ENCODE peak calls at places on chromosomes 12 and 14, in nine cellular contexts. I, H, X, C, W, R, L, F and T are unnamed samples.

GRCh38 chr12:93058280-93058679 is 129.2 kb upstream of the EEA1 start:
- DNase-seq in I (no peak), H (no peak), X (no peak), C (no peak), W (no peak), R (no peak), L (no peak), F (no peak), T (no peak)

GRCh38 chr12:71607494-71608330 is 55.9 kb downstream of the ZFC3H1 start:
- DNase-seq in I (no peak), H (no peak), X (no peak), C (no peak), W (no peak), R (no peak), L (no peak), F (no peak), T (no peak)

GRCh38 chr12:63668028-63668799 is at the start of gene DPY19L2:
- DNase-seq in I (peak), H (peak), X (peak), C (peak), W (peak), R (peak), L (peak), F (peak), T (peak)

GRCh38 chr14:52583544-52583943 is 30.9 kb downstream of the GPR137C start:
- DNase-seq in I (no peak), H (no peak), X (peak), C (no peak), W (no peak), R (no peak), L (peak), F (peak), T (no peak)

GRCh38 chr12:102883204-102883799 is 33.7 kb downstream of the PAH start:
- DNase-seq in I (peak), H (no peak), X (peak), C (peak), W (peak), R (peak), L (peak), F (peak), T (peak)

GRCh38 chr12:76026643-76027063 is 4.9 kb downstream of the PHLDA1 start:
- DNase-seq in I (peak), H (no peak), X (peak), C (no peak), W (no peak), R (no peak), L (peak), F (peak), T (peak)

GRCh38 chr12:115227137-115227615 is 543.2 kb upstream of the TBX3 start:
- DNase-seq in I (peak), H (no peak), X (peak), C (no peak), W (peak), R (no peak), L (peak), F (peak), T (peak)

GRCh38 chr12:100959481-100959880 is 164.9 kb downstream of the ANO4 start:
- DNase-seq in I (no peak), H (no peak), X (peak), C (no peak), W (no peak), R (no peak), L (peak), F (peak), T (peak)

GRCh38 chr14:67447033-67447381 is 35.0 kb upstream of the PLEK2 start:
- DNase-seq in I (no peak), H (no peak), X (no peak), C (no peak), W (no peak), R (no peak), L (no peak), F (no peak), T (no peak)

GRCh38 chr14:63203618-63204406 is 431 bp upstream of the RHOJ start:
- DNase-seq in I (peak), H (peak), X (peak), C (peak), W (peak), R (peak), L (peak), F (peak), T (peak)

GRCh38 chr14:86646688-86647687 is 1117.0 kb downstream of the FLRT2 start:
- DNase-seq in I (peak), H (no peak), X (peak), C (no peak), W (no peak), R (no peak), L (peak), F (peak), T (no peak)

GRCh38 chr12:113456199-113456598 is 15.5 kb downstream of the LHX5 start:
- DNase-seq in I (no peak), H (no peak), X (no peak), C (no peak), W (no peak), R (no peak), L (no peak), F (no peak), T (no peak)

GRCh38 chr12:107131832-107132616 is 38.7 kb upstream of the CRY1 start:
- DNase-seq in I (peak), H (no peak), X (peak), C (peak), W (no peak), R (no peak), L (peak), F (peak), T (peak)

GRCh38 chr14:30410986-30411385 is 148.0 kb upstream of the G2E3 start:
- DNase-seq in I (no peak), H (no peak), X (no peak), C (no peak), W (no peak), R (no peak), L (no peak), F (no peak), T (no peak)

GRCh38 chr14:93033983-93034670 is 81.6 kb downstream of the ITPK1 start:
- DNase-seq in I (no peak), H (no peak), X (no peak), C (no peak), W (no peak), R (no peak), L (no peak), F (no peak), T (no peak)

GRCh38 chr12:112858776-112859175 is 48.0 kb upstream of the OAS1 start:
- DNase-seq in I (no peak), H (peak), X (no peak), C (no peak), W (no peak), R (no peak), L (no peak), F (no peak), T (no peak)

GRCh38 chr14:104140213-104140462 is 1.8 kb downstream of the KIF26A start:
- DNase-seq in I (no peak), H (no peak), X (no peak), C (no peak), W (peak), R (peak), L (no peak), F (no peak), T (no peak)

GRCh38 chr12:54749191-54749818 is 101.1 kb upstream of the DCD start:
- DNase-seq in I (peak), H (no peak), X (peak), C (peak), W (no peak), R (no peak), L (peak), F (peak), T (peak)

GRCh38 chr12:60209933-60210332 is 614.1 kb downstream of the SLC16A7 start:
- DNase-seq in I (no peak), H (no peak), X (no peak), C (no peak), W (no peak), R (no peak), L (no peak), F (no peak), T (no peak)

GRCh38 chr12:34287437-34287836 is 265.1 kb downstream of the ALG10 start:
- DNase-seq in I (no peak), H (no peak), X (no peak), C (no peak), W (no peak), R (no peak), L (no peak), F (no peak), T (no peak)

GRCh38 chr12:131378176-131378842 is 332.6 kb upstream of the SFSWAP start:
- DNase-seq in I (no peak), H (peak), X (no peak), C (no peak), W (no peak), R (no peak), L (no peak), F (no peak), T (no peak)

GRCh38 chr14:67618617-67619063 is 1.1 kb upstream of the ARG2 start:
- DNase-seq in I (peak), H (no peak), X (peak), C (no peak), W (no peak), R (no peak), L (peak), F (peak), T (peak)

GRCh38 chr12:65518771-65519170 is 240.3 kb downstream of the MSRB3 start:
- DNase-seq in I (no peak), H (no peak), X (no peak), C (no peak), W (no peak), R (no peak), L (no peak), F (peak), T (no peak)

GRCh38 chr12:85985996-85986395 is 111.9 kb downstream of the NTS start:
- DNase-seq in I (no peak), H (no peak), X (no peak), C (no peak), W (no peak), R (no peak), L (no peak), F (no peak), T (no peak)

GRCh38 chr12:128970941-128971340 is 117.7 kb downstream of the GLT1D1 start:
- DNase-seq in I (no peak), H (no peak), X (no peak), C (no peak), W (no peak), R (no peak), L (no peak), F (no peak), T (no peak)

GRCh38 chr12:128970110-128970509 is 116.8 kb downstream of the GLT1D1 start:
- DNase-seq in I (no peak), H (no peak), X (no peak), C (no peak), W (no peak), R (no peak), L (no peak), F (no peak), T (no peak)

GRCh38 chr12:128971802-128972201 is 118.5 kb downstream of the GLT1D1 start:
- DNase-seq in I (no peak), H (no peak), X (no peak), C (no peak), W (no peak), R (no peak), L (no peak), F (no peak), T (no peak)

GRCh38 chr12:128968668-128969067 is 115.4 kb downstream of the GLT1D1 start:
- DNase-seq in I (no peak), H (no peak), X (no peak), C (no peak), W (no peak), R (no peak), L (no peak), F (no peak), T (no peak)

GRCh38 chr12:128969480-128970055 is 116.3 kb downstream of the GLT1D1 start:
- DNase-seq in I (peak), H (no peak), X (no peak), C (peak), W (no peak), R (no peak), L (peak), F (no peak), T (peak)
- TF ChIP-seq CTCF in I (peak), H (no peak), X (no peak), C (peak), W (peak), R (no peak), L (no peak), F (no peak), T (peak)

GRCh38 chr14:21846227-21846885 is 172.7 kb upstream of the OR4E1 start:
- DNase-seq in I (peak), H (no peak), X (no peak), C (peak), W (no peak), R (peak), L (no peak), F (no peak), T (peak)
- TF ChIP-seq CTCF in I (peak), H (no peak), X (peak), C (peak), W (peak), R (peak), L (peak), F (peak), T (peak)

GRCh38 chr12:98572010-98572409 is 21.5 kb upstream of the SLC25A3 start:
- DNase-seq in I (peak), H (no peak), X (no peak), C (no peak), W (no peak), R (no peak), L (no peak), F (no peak), T (no peak)
- TF ChIP-seq CTCF in I (no peak), H (no peak), X (peak), C (peak), W (peak), R (no peak), L (peak), F (no peak), T (peak)

DNA sequence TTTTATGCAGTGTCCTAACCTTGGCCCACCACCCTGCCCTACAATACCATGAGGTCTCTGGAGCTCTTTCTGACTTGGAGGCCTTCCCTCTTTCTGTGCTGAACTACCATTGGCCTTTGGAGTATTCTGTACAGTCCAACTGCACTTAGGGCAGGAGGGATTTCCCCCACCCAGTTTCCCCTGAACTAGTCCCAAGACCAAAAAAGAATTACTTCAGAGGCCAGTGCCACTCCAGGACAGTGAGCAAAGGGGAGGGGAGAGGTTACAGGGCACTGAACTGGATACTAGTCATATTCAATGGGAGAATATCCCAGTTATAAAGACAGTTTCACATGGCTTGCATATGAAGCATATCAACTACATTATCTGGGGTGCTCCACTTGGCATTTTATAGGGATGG is 6.1 kb downstream of the SLCO1A2 start:
- DNase-seq in I (no peak), H (no peak), X (no peak), C (no peak), W (no peak), R (no peak), L (no peak), F (no peak), T (no peak)
- TF ChIP-seq CTCF in I (no peak), H (no peak), X (no peak), C (no peak), W (no peak), R (no peak), L (no peak), F (no peak), T (no peak)

DNA sequence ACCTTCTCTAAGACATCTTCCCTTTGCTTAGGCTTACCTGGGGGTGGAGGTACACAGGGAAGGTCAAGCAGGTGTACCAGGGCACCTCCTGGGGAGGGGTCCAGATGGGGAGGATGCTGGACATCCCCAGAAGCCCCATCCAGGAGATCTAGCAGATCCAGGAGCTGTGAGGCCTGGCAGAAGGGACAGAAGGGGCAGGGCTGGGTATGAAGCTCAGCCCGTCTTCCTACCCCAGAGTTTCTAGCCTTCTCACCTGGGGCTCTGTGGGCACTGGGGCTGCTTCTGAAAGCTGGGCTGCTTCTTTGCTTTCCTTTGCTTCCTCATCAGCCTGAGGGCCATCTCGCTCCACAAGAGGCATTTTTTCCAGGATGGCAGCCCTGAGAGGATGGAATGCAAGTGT is 5.2 kb downstream of the THTPA start:
- DNase-seq in I (no peak), H (no peak), X (no peak), C (no peak), W (no peak), R (no peak), L (no peak), F (no peak), T (no peak)
- TF ChIP-seq CTCF in I (no peak), H (no peak), X (no peak), C (no peak), W (no peak), R (no peak), L (no peak), F (no peak), T (no peak)

DNA sequence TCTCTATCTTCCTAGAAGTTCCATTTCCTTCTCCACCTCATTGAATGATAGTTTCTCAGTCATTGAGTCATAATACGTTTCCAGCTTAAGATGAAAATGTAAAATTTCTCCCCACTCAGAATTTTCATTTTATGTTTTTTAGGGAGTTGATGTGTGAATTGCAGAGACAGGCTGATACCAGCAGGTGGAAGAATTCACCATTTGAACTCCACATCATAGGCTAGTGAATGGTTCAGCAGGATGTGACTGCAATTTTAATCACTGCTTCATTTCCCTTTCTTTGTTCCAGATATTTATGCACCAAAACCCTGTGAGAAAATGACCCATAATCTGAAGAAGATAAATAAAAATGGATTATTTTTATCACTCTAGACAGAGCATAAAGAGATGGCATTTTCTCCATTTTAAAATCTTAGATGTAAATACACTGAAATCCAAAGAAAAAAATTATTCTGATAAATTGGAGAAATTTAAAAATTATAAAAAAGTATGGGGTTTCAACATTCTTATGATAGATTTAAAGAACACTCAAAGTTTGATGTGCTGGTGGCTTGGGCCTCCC is 10.6 kb upstream of the PYGL start:
- DNase-seq in I (peak), H (no peak), X (peak), C (no peak), W (no peak), R (no peak), L (peak), F (peak), T (peak)
- TF ChIP-seq CTCF in I (peak), H (no peak), X (peak), C (peak), W (peak), R (no peak), L (peak), F (peak), T (peak)

GRCh38 chr14:98953544-98954346 is 318.3 kb downstream of the BCL11B start:
- DNase-seq in I (peak), H (no peak), X (peak), C (no peak), W (no peak), R (no peak), L (peak), F (peak), T (no peak)

GRCh38 chr14:98951521-98952152 is 320.4 kb downstream of the BCL11B start:
- DNase-seq in I (no peak), H (no peak), X (no peak), C (no peak), W (no peak), R (no peak), L (no peak), F (no peak), T (no peak)

GRCh38 chr14:98951031-98951430 is 321.0 kb downstream of the BCL11B start:
- DNase-seq in I (no peak), H (peak), X (no peak), C (no peak), W (no peak), R (no peak), L (no peak), F (no peak), T (no peak)

GRCh38 chr14:98954347-98955000 is 317.5 kb downstream of the BCL11B start:
- DNase-seq in I (no peak), H (no peak), X (no peak), C (no peak), W (no peak), R (no peak), L (no peak), F (no peak), T (no peak)

GRCh38 chr14:98952595-98953325 is 319.2 kb downstream of the BCL11B start:
- DNase-seq in I (peak), H (no peak), X (peak), C (no peak), W (no peak), R (no peak), L (peak), F (peak), T (peak)
- TF ChIP-seq CTCF in I (no peak), H (no peak), X (no peak), C (no peak), W (no peak), R (no peak), L (no peak), F (no peak), T (no peak)

DNA sequence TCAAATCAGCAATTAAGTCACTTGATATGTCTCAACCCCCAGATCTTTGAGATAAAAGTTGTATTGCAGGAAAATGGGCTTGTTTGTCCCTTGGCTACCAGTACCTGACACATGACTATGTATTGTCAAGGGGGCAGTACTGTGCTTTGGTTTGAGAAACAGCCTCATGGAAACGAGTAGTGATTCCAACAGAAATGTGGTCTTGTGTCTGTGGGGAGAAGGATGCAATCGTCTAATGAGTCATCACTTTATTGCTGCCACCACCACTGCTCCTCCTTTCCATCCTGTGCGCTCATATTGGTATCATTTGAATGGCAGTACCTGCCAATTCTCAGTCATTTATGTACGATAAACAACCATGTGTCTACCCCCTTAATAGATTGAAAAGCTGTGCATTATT is 72.8 kb upstream of the ARHGAP5 start:
- DNase-seq in I (peak), H (no peak), X (peak), C (no peak), W (no peak), R (no peak), L (peak), F (peak), T (peak)
- TF ChIP-seq CTCF in I (no peak), H (no peak), X (no peak), C (no peak), W (no peak), R (no peak), L (no peak), F (no peak), T (no peak)